ENCODE peak calls at places on chromosomes 5 and 9, in four cellular contexts. One of them, this sample, is unnamed. For H3K4me1 and H3K27me3, the result is how much of the 10 kb centered on the place peaks cover.

GRCh38 chr5:392431-392988 is 50.5 kb upstream of the EXOC3 start:
- DNase-seq in lung: no peak
- DNase-seq in right lobe of liver: no peak
- DNase-seq in upper lobe of right lung: peak
- DNase-seq in this sample: no peak

GRCh38 chr5:127723571-127723970 is 20.4 kb downstream of the CCDC192 start:
- DNase-seq in right lobe of liver: no peak
- DNase-seq in lung: peak
- DNase-seq in upper lobe of right lung: no peak
- DNase-seq in this sample: no peak

GRCh38 chr5:55495216-55495615 is 39.5 kb downstream of the PLPP1 start:
- DNase-seq in lung: no peak
- DNase-seq in upper lobe of right lung: no peak
- DNase-seq in right lobe of liver: no peak
- DNase-seq in this sample: no peak

GRCh38 chr5:57394421-57395210 is 88.0 kb downstream of the ACTBL2 start:
- DNase-seq in upper lobe of right lung: no peak
- DNase-seq in right lobe of liver: no peak
- DNase-seq in lung: no peak
- DNase-seq in this sample: no peak

GRCh38 chr5:97096096-97096648 is 46.2 kb downstream of the LIX1 start:
- DNase-seq in lung: no peak
- DNase-seq in upper lobe of right lung: no peak
- DNase-seq in right lobe of liver: no peak
- DNase-seq in this sample: no peak

GRCh38 chr5:164868761-164869160 is 1363.3 kb downstream of the MAT2B start:
- DNase-seq in lung: no peak
- DNase-seq in upper lobe of right lung: no peak
- DNase-seq in right lobe of liver: no peak
- DNase-seq in this sample: no peak

GRCh38 chr9:100427366-100428263 is 672 bp downstream of the MSANTD3 start:
- DNase-seq in right lobe of liver: peak
- DNase-seq in lung: peak
- DNase-seq in upper lobe of right lung: peak
- DNase-seq in this sample: peak

GRCh38 chr5:157143127-157143959 is 678 bp upstream of the MED7 start:
- DNase-seq in upper lobe of right lung: peak
- DNase-seq in lung: peak
- DNase-seq in right lobe of liver: peak
- DNase-seq in this sample: peak

GRCh38 chr5:74318985-74319563 is 321.5 kb downstream of the ENC1 start:
- DNase-seq in right lobe of liver: no peak
- DNase-seq in upper lobe of right lung: no peak
- DNase-seq in lung: no peak
- DNase-seq in this sample: no peak

GRCh38 chr9:128296340-128297220 is 20.5 kb downstream of the SWI5 start:
- DNase-seq in lung: no peak
- DNase-seq in right lobe of liver: no peak
- DNase-seq in upper lobe of right lung: no peak
- DNase-seq in this sample: no peak

GRCh38 chr5:84578226-84578625 is 193.5 kb upstream of the EDIL3 start:
- DNase-seq in upper lobe of right lung: no peak
- DNase-seq in lung: no peak
- DNase-seq in right lobe of liver: no peak
- DNase-seq in this sample: no peak

GRCh38 chr9:97985058-97985861 is 2.1 kb downstream of the ANP32B start:
- DNase-seq in upper lobe of right lung: no peak
- DNase-seq in right lobe of liver: peak
- DNase-seq in lung: no peak
- DNase-seq in this sample: no peak

GRCh38 chr5:152593388-152593787 is 188.3 kb upstream of the NMUR2 start:
- DNase-seq in upper lobe of right lung: no peak
- DNase-seq in right lobe of liver: no peak
- DNase-seq in lung: no peak
- DNase-seq in this sample: no peak

GRCh38 chr5:14204785-14205321 is 61.7 kb downstream of the TRIO start:
- DNase-seq in right lobe of liver: peak
- DNase-seq in upper lobe of right lung: peak
- DNase-seq in lung: peak
- DNase-seq in this sample: peak

GRCh38 chr5:126531543-126532120 is 63.4 kb downstream of the ALDH7A1 start:
- DNase-seq in right lobe of liver: no peak
- DNase-seq in lung: no peak
- DNase-seq in upper lobe of right lung: no peak
- DNase-seq in this sample: no peak

GRCh38 chr5:93602261-93603149 is 19.5 kb downstream of the NR2F1 start:
- DNase-seq in lung: no peak
- DNase-seq in upper lobe of right lung: no peak
- DNase-seq in right lobe of liver: no peak
- DNase-seq in this sample: no peak

GRCh38 chr5:95238560-95239325 is 46.2 kb downstream of the MCTP1 start:
- DNase-seq in upper lobe of right lung: no peak
- DNase-seq in right lobe of liver: no peak
- DNase-seq in lung: no peak
- DNase-seq in this sample: no peak

GRCh38 chr9:137308102-137308619 is 6.1 kb upstream of the NRARP start:
- DNase-seq in upper lobe of right lung: peak
- DNase-seq in lung: no peak
- DNase-seq in right lobe of liver: no peak
- DNase-seq in this sample: no peak

GRCh38 chr5:143243103-143243502 is 160.4 kb downstream of the NR3C1 start:
- DNase-seq in upper lobe of right lung: no peak
- DNase-seq in right lobe of liver: no peak
- DNase-seq in lung: no peak
- DNase-seq in this sample: no peak

GRCh38 chr9:100375677-100376076 is 22.9 kb upstream of the TEX10 start:
- DNase-seq in right lobe of liver: no peak
- DNase-seq in upper lobe of right lung: no peak
- DNase-seq in lung: no peak
- DNase-seq in this sample: no peak

GRCh38 chr9:131367445-131367844 is 26.4 kb upstream of the PRRC2B start:
- DNase-seq in lung: no peak
- DNase-seq in upper lobe of right lung: no peak
- DNase-seq in right lobe of liver: no peak
- DNase-seq in this sample: no peak
- H3K27ac ChIP-seq in lung: no peak
- H3K27ac ChIP-seq in upper lobe of right lung: no peak
- H3K27ac ChIP-seq in right lobe of liver: no peak
- H3K27ac ChIP-seq in this sample: no peak

DNA sequence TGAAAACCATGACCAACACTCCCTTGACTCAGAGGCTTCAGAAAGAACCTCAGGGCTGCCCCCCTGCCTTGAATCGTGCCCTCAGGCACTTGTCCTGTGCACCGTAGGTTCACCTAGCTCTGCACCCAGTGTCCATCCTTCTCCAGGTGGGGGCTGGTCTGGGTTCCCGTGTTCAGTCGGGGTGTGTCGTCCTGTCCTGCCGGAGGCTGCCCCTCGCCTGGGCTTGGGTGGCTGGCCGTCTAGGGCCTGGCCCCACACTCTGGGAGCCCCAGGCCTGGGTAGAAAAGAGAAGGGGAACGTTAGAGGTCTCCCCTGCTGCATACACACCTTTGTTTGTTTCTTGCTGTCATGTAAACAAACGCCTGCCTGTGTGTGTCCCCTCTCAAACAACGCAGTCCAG is 29.3 kb downstream of the CATSPER3 start:
- DNase-seq in right lobe of liver: no peak
- DNase-seq in upper lobe of right lung: no peak
- DNase-seq in lung: no peak
- DNase-seq in this sample: no peak
- H3K4me1 ChIP-seq in right lobe of liver: under half
- H3K4me1 ChIP-seq in upper lobe of right lung: under half
- H3K4me1 ChIP-seq in lung: under half
- H3K4me1 ChIP-seq in this sample: under half

GRCh38 chr5:1656271-1656975 is 132.7 kb upstream of the LPCAT1 start:
- DNase-seq in lung: no peak
- DNase-seq in right lobe of liver: no peak
- DNase-seq in upper lobe of right lung: peak
- DNase-seq in this sample: no peak

GRCh38 chr5:1652873-1653707 is 129.3 kb upstream of the LPCAT1 start:
- DNase-seq in lung: no peak
- DNase-seq in right lobe of liver: no peak
- DNase-seq in upper lobe of right lung: peak
- DNase-seq in this sample: no peak

GRCh38 chr5:1657161-1657741 is 133.5 kb upstream of the LPCAT1 start:
- DNase-seq in right lobe of liver: no peak
- DNase-seq in lung: no peak
- DNase-seq in upper lobe of right lung: peak
- DNase-seq in this sample: no peak

GRCh38 chr5:1655496-1656270 is 131.9 kb upstream of the LPCAT1 start:
- DNase-seq in upper lobe of right lung: peak
- DNase-seq in right lobe of liver: no peak
- DNase-seq in lung: no peak
- DNase-seq in this sample: no peak

DNA sequence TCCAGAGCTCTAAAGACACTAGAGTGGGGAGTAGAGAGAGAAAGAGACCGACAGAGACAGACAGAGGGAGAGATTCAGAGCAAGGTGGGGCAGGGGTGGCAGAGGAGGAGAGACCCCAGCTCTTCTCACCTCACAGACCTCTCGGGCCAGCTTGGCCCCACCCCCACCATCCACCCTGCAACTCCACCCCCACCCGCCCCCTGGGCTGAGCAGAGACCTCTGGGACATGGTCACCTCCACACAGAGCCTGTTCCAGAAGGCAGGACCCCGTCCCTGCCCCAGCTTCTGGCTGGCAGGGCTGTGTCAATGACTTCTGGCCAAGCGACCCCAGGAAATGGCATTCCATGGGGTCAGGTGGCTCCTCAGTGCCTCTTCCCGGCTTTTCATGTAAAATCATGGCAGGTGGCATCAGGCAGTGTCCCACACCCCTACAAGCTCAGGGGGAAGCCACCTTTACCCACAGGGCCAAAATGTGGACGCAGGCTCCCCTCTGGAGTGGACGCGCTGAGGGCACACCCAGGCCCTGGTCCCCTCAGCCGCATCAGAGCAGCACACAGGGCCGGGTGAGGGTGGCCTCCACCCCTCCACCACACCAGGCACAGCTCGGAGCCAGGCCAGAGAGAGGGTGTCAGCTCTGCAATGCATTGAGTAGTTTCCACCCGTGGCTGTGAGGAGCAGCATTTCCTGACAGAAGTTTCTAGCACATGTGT is 131.2 kb upstream of the LPCAT1 start:
- DNase-seq in upper lobe of right lung: peak
- DNase-seq in lung: no peak
- DNase-seq in right lobe of liver: no peak
- DNase-seq in this sample: no peak
- H3K27me3 ChIP-seq in upper lobe of right lung: half or more
- H3K27me3 ChIP-seq in lung: under half
- H3K27me3 ChIP-seq in right lobe of liver: under half
- H3K27me3 ChIP-seq in this sample: under half

GRCh38 chr9:110543631-110544051 is 35.9 kb downstream of the SVEP1 start:
- DNase-seq in right lobe of liver: no peak
- DNase-seq in lung: no peak
- DNase-seq in upper lobe of right lung: no peak
- DNase-seq in this sample: peak
- H3K27ac ChIP-seq in right lobe of liver: no peak
- H3K27ac ChIP-seq in lung: no peak
- H3K27ac ChIP-seq in upper lobe of right lung: no peak
- H3K27ac ChIP-seq in this sample: no peak

GRCh38 chr9:135991771-135992170 is 30.6 kb upstream of the UBAC1 start:
- DNase-seq in lung: no peak
- DNase-seq in upper lobe of right lung: no peak
- DNase-seq in right lobe of liver: no peak
- DNase-seq in this sample: no peak

GRCh38 chr9:135992486-135993408 is 31.6 kb upstream of the UBAC1 start:
- DNase-seq in upper lobe of right lung: peak
- DNase-seq in lung: peak
- DNase-seq in right lobe of liver: peak
- DNase-seq in this sample: peak

GRCh38 chr9:135995816-135996215 is 34.6 kb upstream of the UBAC1 start:
- DNase-seq in right lobe of liver: no peak
- DNase-seq in upper lobe of right lung: no peak
- DNase-seq in lung: no peak
- DNase-seq in this sample: no peak

GRCh38 chr9:135993840-135994776 is 32.9 kb upstream of the UBAC1 start:
- DNase-seq in upper lobe of right lung: no peak
- DNase-seq in lung: no peak
- DNase-seq in right lobe of liver: peak
- DNase-seq in this sample: no peak

GRCh38 chr9:135993409-135993742 is 32.2 kb upstream of the UBAC1 start:
- DNase-seq in upper lobe of right lung: no peak
- DNase-seq in right lobe of liver: no peak
- DNase-seq in lung: no peak
- DNase-seq in this sample: no peak
- H3K4me1 ChIP-seq in upper lobe of right lung: half or more
- H3K4me1 ChIP-seq in right lobe of liver: under half
- H3K4me1 ChIP-seq in lung: under half
- H3K4me1 ChIP-seq in this sample: under half

This sample was measured in uterus.